ENCODE peak calls at places on chromosome 7, in ten cellular contexts. One of them, this sample, is unnamed.

GRCh38 chr7:35723011-35723410 is 28.1 kb upstream of the HERPUD2 start:
- DNase-seq in CD4-positive, alpha-beta T cell: no peak
- DNase-seq in progenitor cell of endocrine pancreas: no peak
- DNase-seq in IMR-90: peak
- DNase-seq in endothelial cell of umbilical vein: no peak
- DNase-seq in glutamatergic neuron: no peak
- DNase-seq in GM06990: no peak
- DNase-seq in astrocyte of the cerebellum: no peak
- DNase-seq in AG04450: no peak
- DNase-seq in heart right ventricle: no peak
- DNase-seq in this sample: no peak

GRCh38 chr7:55021951-55022617 is 3.3 kb downstream of the EGFR start:
- DNase-seq in CD4-positive, alpha-beta T cell: no peak
- DNase-seq in progenitor cell of endocrine pancreas: no peak
- DNase-seq in IMR-90: no peak
- DNase-seq in endothelial cell of umbilical vein: no peak
- DNase-seq in glutamatergic neuron: no peak
- DNase-seq in GM06990: no peak
- DNase-seq in astrocyte of the cerebellum: no peak
- DNase-seq in AG04450: no peak
- DNase-seq in heart right ventricle: no peak
- DNase-seq in this sample: no peak

GRCh38 chr7:44964384-44964830 is 14.4 kb downstream of the MYO1G start:
- DNase-seq in CD4-positive, alpha-beta T cell: no peak
- DNase-seq in progenitor cell of endocrine pancreas: no peak
- DNase-seq in IMR-90: peak
- DNase-seq in endothelial cell of umbilical vein: peak
- DNase-seq in glutamatergic neuron: peak
- DNase-seq in GM06990: no peak
- DNase-seq in astrocyte of the cerebellum: no peak
- DNase-seq in AG04450: no peak
- DNase-seq in heart right ventricle: no peak
- DNase-seq in this sample: no peak

GRCh38 chr7:117186218-117186617 is 136.6 kb downstream of the WNT2 start:
- DNase-seq in CD4-positive, alpha-beta T cell: no peak
- DNase-seq in progenitor cell of endocrine pancreas: no peak
- DNase-seq in IMR-90: peak
- DNase-seq in endothelial cell of umbilical vein: no peak
- DNase-seq in glutamatergic neuron: no peak
- DNase-seq in GM06990: no peak
- DNase-seq in astrocyte of the cerebellum: no peak
- DNase-seq in AG04450: no peak
- DNase-seq in heart right ventricle: no peak
- DNase-seq in this sample: no peak

GRCh38 chr7:19558527-19558926 is 150.3 kb downstream of the POLR1F start:
- DNase-seq in CD4-positive, alpha-beta T cell: no peak
- DNase-seq in progenitor cell of endocrine pancreas: no peak
- DNase-seq in IMR-90: peak
- DNase-seq in endothelial cell of umbilical vein: no peak
- DNase-seq in glutamatergic neuron: no peak
- DNase-seq in GM06990: no peak
- DNase-seq in astrocyte of the cerebellum: no peak
- DNase-seq in AG04450: no peak
- DNase-seq in heart right ventricle: no peak
- DNase-seq in this sample: no peak

GRCh38 chr7:105707381-105707780 is 126.1 kb upstream of the EFCAB10 start:
- DNase-seq in CD4-positive, alpha-beta T cell: no peak
- DNase-seq in progenitor cell of endocrine pancreas: no peak
- DNase-seq in IMR-90: peak
- DNase-seq in endothelial cell of umbilical vein: no peak
- DNase-seq in glutamatergic neuron: no peak
- DNase-seq in GM06990: no peak
- DNase-seq in astrocyte of the cerebellum: no peak
- DNase-seq in AG04450: no peak
- DNase-seq in heart right ventricle: no peak
- DNase-seq in this sample: no peak

GRCh38 chr7:98974906-98975816 is 96.8 kb downstream of the TRRAP start:
- DNase-seq in CD4-positive, alpha-beta T cell: no peak
- DNase-seq in progenitor cell of endocrine pancreas: no peak
- DNase-seq in IMR-90: no peak
- DNase-seq in endothelial cell of umbilical vein: no peak
- DNase-seq in glutamatergic neuron: no peak
- DNase-seq in GM06990: no peak
- DNase-seq in astrocyte of the cerebellum: no peak
- DNase-seq in AG04450: no peak
- DNase-seq in heart right ventricle: peak
- DNase-seq in this sample: no peak

GRCh38 chr7:128672927-128673517 is 930 bp downstream of the GARIN1A start:
- DNase-seq in CD4-positive, alpha-beta T cell: no peak
- DNase-seq in progenitor cell of endocrine pancreas: no peak
- DNase-seq in IMR-90: peak
- DNase-seq in endothelial cell of umbilical vein: peak
- DNase-seq in glutamatergic neuron: peak
- DNase-seq in GM06990: no peak
- DNase-seq in astrocyte of the cerebellum: no peak
- DNase-seq in AG04450: no peak
- DNase-seq in heart right ventricle: no peak
- DNase-seq in this sample: peak

GRCh38 chr7:30598121-30598876 is 3.6 kb downstream of the GARS1 start:
- DNase-seq in CD4-positive, alpha-beta T cell: no peak
- DNase-seq in progenitor cell of endocrine pancreas: no peak
- DNase-seq in IMR-90: peak
- DNase-seq in endothelial cell of umbilical vein: no peak
- DNase-seq in glutamatergic neuron: no peak
- DNase-seq in GM06990: no peak
- DNase-seq in astrocyte of the cerebellum: no peak
- DNase-seq in AG04450: no peak
- DNase-seq in heart right ventricle: no peak
- DNase-seq in this sample: no peak

GRCh38 chr7:142257958-142258357 is at the start of gene PRSS58:
- DNase-seq in CD4-positive, alpha-beta T cell: no peak
- DNase-seq in progenitor cell of endocrine pancreas: no peak
- DNase-seq in IMR-90: no peak
- DNase-seq in endothelial cell of umbilical vein: no peak
- DNase-seq in glutamatergic neuron: no peak
- DNase-seq in GM06990: no peak
- DNase-seq in astrocyte of the cerebellum: no peak
- DNase-seq in AG04450: no peak
- DNase-seq in heart right ventricle: no peak
- DNase-seq in this sample: no peak

GRCh38 chr7:110484316-110484715 is 606.6 kb upstream of the LRRN3 start:
- DNase-seq in CD4-positive, alpha-beta T cell: no peak
- DNase-seq in progenitor cell of endocrine pancreas: no peak
- DNase-seq in IMR-90: no peak
- DNase-seq in endothelial cell of umbilical vein: no peak
- DNase-seq in glutamatergic neuron: no peak
- DNase-seq in GM06990: no peak
- DNase-seq in astrocyte of the cerebellum: no peak
- DNase-seq in AG04450: no peak
- DNase-seq in heart right ventricle: no peak
- DNase-seq in this sample: no peak

GRCh38 chr7:159197066-159197975 is 52.7 kb upstream of the VIPR2 start:
- DNase-seq in CD4-positive, alpha-beta T cell: no peak
- DNase-seq in progenitor cell of endocrine pancreas: no peak
- DNase-seq in IMR-90: no peak
- DNase-seq in endothelial cell of umbilical vein: no peak
- DNase-seq in glutamatergic neuron: no peak
- DNase-seq in GM06990: no peak
- DNase-seq in astrocyte of the cerebellum: no peak
- DNase-seq in AG04450: no peak
- DNase-seq in heart right ventricle: no peak
- DNase-seq in this sample: no peak

GRCh38 chr7:90952649-90952991 is 311.6 kb upstream of the FZD1 start:
- DNase-seq in CD4-positive, alpha-beta T cell: no peak
- DNase-seq in progenitor cell of endocrine pancreas: no peak
- DNase-seq in IMR-90: no peak
- DNase-seq in endothelial cell of umbilical vein: no peak
- DNase-seq in glutamatergic neuron: no peak
- DNase-seq in GM06990: no peak
- DNase-seq in astrocyte of the cerebellum: peak
- DNase-seq in AG04450: no peak
- DNase-seq in heart right ventricle: no peak
- DNase-seq in this sample: no peak

GRCh38 chr7:70703785-70704184 is 428.2 kb upstream of the GALNT17 start:
- DNase-seq in CD4-positive, alpha-beta T cell: no peak
- DNase-seq in progenitor cell of endocrine pancreas: no peak
- DNase-seq in IMR-90: no peak
- DNase-seq in endothelial cell of umbilical vein: no peak
- DNase-seq in glutamatergic neuron: no peak
- DNase-seq in GM06990: no peak
- DNase-seq in astrocyte of the cerebellum: no peak
- DNase-seq in AG04450: no peak
- DNase-seq in heart right ventricle: no peak
- DNase-seq in this sample: no peak

GRCh38 chr7:100465702-100466311 is 1.7 kb upstream of the SPACDR start:
- DNase-seq in CD4-positive, alpha-beta T cell: no peak
- DNase-seq in progenitor cell of endocrine pancreas: no peak
- DNase-seq in IMR-90: peak
- DNase-seq in endothelial cell of umbilical vein: peak
- DNase-seq in glutamatergic neuron: no peak
- DNase-seq in GM06990: no peak
- DNase-seq in astrocyte of the cerebellum: peak
- DNase-seq in AG04450: no peak
- DNase-seq in heart right ventricle: peak
- DNase-seq in this sample: no peak
- TF ChIP-seq CTCF in CD4-positive, alpha-beta T cell: no peak
- TF ChIP-seq CTCF in progenitor cell of endocrine pancreas: peak
- TF ChIP-seq CTCF in IMR-90: peak
- TF ChIP-seq CTCF in endothelial cell of umbilical vein: peak
- TF ChIP-seq CTCF in glutamatergic neuron: peak
- TF ChIP-seq CTCF in GM06990: no peak
- TF ChIP-seq CTCF in astrocyte of the cerebellum: peak
- TF ChIP-seq CTCF in AG04450: peak
- TF ChIP-seq CTCF in heart right ventricle: peak
- TF ChIP-seq CTCF in this sample: peak

GRCh38 chr7:78019457-78020130 is 221.0 kb downstream of the PHTF2 start:
- DNase-seq in CD4-positive, alpha-beta T cell: peak
- DNase-seq in progenitor cell of endocrine pancreas: peak
- DNase-seq in IMR-90: peak
- DNase-seq in endothelial cell of umbilical vein: peak
- DNase-seq in glutamatergic neuron: peak
- DNase-seq in GM06990: peak
- DNase-seq in astrocyte of the cerebellum: peak
- DNase-seq in AG04450: peak
- DNase-seq in heart right ventricle: peak
- DNase-seq in this sample: peak

GRCh38 chr7:78017621-78018100 is 219.1 kb downstream of the PHTF2 start:
- DNase-seq in CD4-positive, alpha-beta T cell: no peak
- DNase-seq in progenitor cell of endocrine pancreas: no peak
- DNase-seq in IMR-90: no peak
- DNase-seq in endothelial cell of umbilical vein: no peak
- DNase-seq in glutamatergic neuron: no peak
- DNase-seq in GM06990: no peak
- DNase-seq in astrocyte of the cerebellum: no peak
- DNase-seq in AG04450: no peak
- DNase-seq in heart right ventricle: no peak
- DNase-seq in this sample: no peak

GRCh38 chr7:78020131-78020873 is 221.7 kb downstream of the PHTF2 start:
- DNase-seq in CD4-positive, alpha-beta T cell: no peak
- DNase-seq in progenitor cell of endocrine pancreas: no peak
- DNase-seq in IMR-90: peak
- DNase-seq in endothelial cell of umbilical vein: peak
- DNase-seq in glutamatergic neuron: peak
- DNase-seq in GM06990: peak
- DNase-seq in astrocyte of the cerebellum: peak
- DNase-seq in AG04450: peak
- DNase-seq in heart right ventricle: no peak
- DNase-seq in this sample: peak

GRCh38 chr7:78020874-78021249 is 222.3 kb downstream of the PHTF2 start:
- DNase-seq in CD4-positive, alpha-beta T cell: no peak
- DNase-seq in progenitor cell of endocrine pancreas: no peak
- DNase-seq in IMR-90: no peak
- DNase-seq in endothelial cell of umbilical vein: no peak
- DNase-seq in glutamatergic neuron: no peak
- DNase-seq in GM06990: no peak
- DNase-seq in astrocyte of the cerebellum: no peak
- DNase-seq in AG04450: no peak
- DNase-seq in heart right ventricle: no peak
- DNase-seq in this sample: no peak

GRCh38 chr7:78018541-78019456 is 220.2 kb downstream of the PHTF2 start:
- DNase-seq in CD4-positive, alpha-beta T cell: no peak
- DNase-seq in progenitor cell of endocrine pancreas: no peak
- DNase-seq in IMR-90: peak
- DNase-seq in endothelial cell of umbilical vein: peak
- DNase-seq in glutamatergic neuron: peak
- DNase-seq in GM06990: peak
- DNase-seq in astrocyte of the cerebellum: no peak
- DNase-seq in AG04450: no peak
- DNase-seq in heart right ventricle: peak
- DNase-seq in this sample: peak
- TF ChIP-seq CTCF in CD4-positive, alpha-beta T cell: no peak
- TF ChIP-seq CTCF in progenitor cell of endocrine pancreas: no peak
- TF ChIP-seq CTCF in IMR-90: no peak
- TF ChIP-seq CTCF in endothelial cell of umbilical vein: no peak
- TF ChIP-seq CTCF in glutamatergic neuron: no peak
- TF ChIP-seq CTCF in GM06990: no peak
- TF ChIP-seq CTCF in astrocyte of the cerebellum: no peak
- TF ChIP-seq CTCF in AG04450: peak
- TF ChIP-seq CTCF in heart right ventricle: no peak
- TF ChIP-seq CTCF in this sample: no peak

GRCh38 chr7:48101880-48102448 is 12.9 kb downstream of the UPP1 start:
- DNase-seq in CD4-positive, alpha-beta T cell: no peak
- DNase-seq in progenitor cell of endocrine pancreas: no peak
- DNase-seq in IMR-90: no peak
- DNase-seq in endothelial cell of umbilical vein: no peak
- DNase-seq in glutamatergic neuron: no peak
- DNase-seq in GM06990: no peak
- DNase-seq in astrocyte of the cerebellum: no peak
- DNase-seq in AG04450: no peak
- DNase-seq in heart right ventricle: no peak
- DNase-seq in this sample: no peak
- TF ChIP-seq CTCF in CD4-positive, alpha-beta T cell: peak
- TF ChIP-seq CTCF in progenitor cell of endocrine pancreas: peak
- TF ChIP-seq CTCF in IMR-90: no peak
- TF ChIP-seq CTCF in endothelial cell of umbilical vein: peak
- TF ChIP-seq CTCF in glutamatergic neuron: no peak
- TF ChIP-seq CTCF in GM06990: peak
- TF ChIP-seq CTCF in astrocyte of the cerebellum: peak
- TF ChIP-seq CTCF in AG04450: peak
- TF ChIP-seq CTCF in heart right ventricle: no peak
- TF ChIP-seq CTCF in this sample: peak

GRCh38 chr7:81074406-81074805 is 155.6 kb upstream of the SEMA3C start:
- DNase-seq in CD4-positive, alpha-beta T cell: no peak
- DNase-seq in progenitor cell of endocrine pancreas: no peak
- DNase-seq in IMR-90: no peak
- DNase-seq in endothelial cell of umbilical vein: no peak
- DNase-seq in glutamatergic neuron: no peak
- DNase-seq in GM06990: no peak
- DNase-seq in astrocyte of the cerebellum: no peak
- DNase-seq in AG04450: no peak
- DNase-seq in heart right ventricle: no peak
- DNase-seq in this sample: no peak

GRCh38 chr7:81079736-81080135 is 160.9 kb upstream of the SEMA3C start:
- DNase-seq in CD4-positive, alpha-beta T cell: no peak
- DNase-seq in progenitor cell of endocrine pancreas: no peak
- DNase-seq in IMR-90: peak
- DNase-seq in endothelial cell of umbilical vein: no peak
- DNase-seq in glutamatergic neuron: no peak
- DNase-seq in GM06990: no peak
- DNase-seq in astrocyte of the cerebellum: no peak
- DNase-seq in AG04450: no peak
- DNase-seq in heart right ventricle: no peak
- DNase-seq in this sample: no peak

GRCh38 chr7:81070956-81071355 is 152.1 kb upstream of the SEMA3C start:
- DNase-seq in CD4-positive, alpha-beta T cell: no peak
- DNase-seq in progenitor cell of endocrine pancreas: no peak
- DNase-seq in IMR-90: no peak
- DNase-seq in endothelial cell of umbilical vein: no peak
- DNase-seq in glutamatergic neuron: no peak
- DNase-seq in GM06990: no peak
- DNase-seq in astrocyte of the cerebellum: no peak
- DNase-seq in AG04450: no peak
- DNase-seq in heart right ventricle: no peak
- DNase-seq in this sample: no peak

GRCh38 chr7:81075150-81075549 is 156.3 kb upstream of the SEMA3C start:
- DNase-seq in CD4-positive, alpha-beta T cell: no peak
- DNase-seq in progenitor cell of endocrine pancreas: no peak
- DNase-seq in IMR-90: peak
- DNase-seq in endothelial cell of umbilical vein: no peak
- DNase-seq in glutamatergic neuron: no peak
- DNase-seq in GM06990: no peak
- DNase-seq in astrocyte of the cerebellum: peak
- DNase-seq in AG04450: no peak
- DNase-seq in heart right ventricle: no peak
- DNase-seq in this sample: no peak
- TF ChIP-seq CTCF in CD4-positive, alpha-beta T cell: no peak
- TF ChIP-seq CTCF in progenitor cell of endocrine pancreas: no peak
- TF ChIP-seq CTCF in IMR-90: no peak
- TF ChIP-seq CTCF in endothelial cell of umbilical vein: no peak
- TF ChIP-seq CTCF in glutamatergic neuron: no peak
- TF ChIP-seq CTCF in GM06990: no peak
- TF ChIP-seq CTCF in astrocyte of the cerebellum: no peak
- TF ChIP-seq CTCF in AG04450: no peak
- TF ChIP-seq CTCF in heart right ventricle: no peak
- TF ChIP-seq CTCF in this sample: no peak